ENCODE peak calls at places on chromosomes 2 and 18, in six cellular contexts. U, F, B, I, Z and Y are unnamed samples. For H3K36me3, the result is how much of the 10 kb centered on the place peaks cover.

GRCh38 chr2:148981350-148981749 is 57.1 kb upstream of the LYPD6B start:
- DNase-seq in B (no peak), I (no peak), Z (no peak), F (no peak), U (no peak), Y (no peak)

GRCh38 chr2:166413255-166413654 is 37.5 kb upstream of the SCN9A start:
- DNase-seq in U (no peak), I (no peak), B (no peak), Z (no peak), F (no peak), Y (no peak)

GRCh38 chr2:74391209-74391579 is 11.1 kb upstream of the DCTN1 start:
- DNase-seq in F (no peak), B (no peak), U (no peak), I (no peak), Z (peak), Y (no peak)

GRCh38 chr18:44841769-44842587 is 161.3 kb downstream of the SETBP1 start:
- DNase-seq in I (no peak), F (no peak), B (no peak), U (no peak), Z (no peak), Y (no peak)

GRCh38 chr2:174902491-174903242 is 102.5 kb downstream of the CHN1 start:
- DNase-seq in U (no peak), B (no peak), Z (no peak), F (no peak), I (no peak), Y (no peak)

GRCh38 chr2:68362069-68362468 is 3.0 kb upstream of the PLEK start:
- DNase-seq in I (peak), F (peak), U (peak), B (peak), Z (peak), Y (peak)

GRCh38 chr2:124163825-124164224 is 138.7 kb downstream of the CNTNAP5 start:
- DNase-seq in Z (no peak), I (no peak), F (no peak), B (no peak), U (no peak), Y (no peak)

GRCh38 chr2:37614061-37614802 is 57.2 kb downstream of the CDC42EP3 start:
- DNase-seq in U (no peak), F (no peak), B (no peak), I (no peak), Z (peak), Y (no peak)

GRCh38 chr2:49616800-49617199 is 462.5 kb upstream of the FSHR start:
- DNase-seq in F (no peak), U (no peak), B (no peak), I (no peak), Z (peak), Y (no peak)

GRCh38 chr2:119650971-119651370 is 28.0 kb upstream of the TMEM177 start:
- DNase-seq in I (no peak), F (no peak), U (no peak), B (no peak), Z (no peak), Y (no peak)

GRCh38 chr2:190809876-190810525 is 70.6 kb upstream of the GLS start:
- DNase-seq in B (no peak), F (no peak), I (no peak), U (peak), Z (peak), Y (no peak)

GRCh38 chr2:126802774-126803421 is 95.8 kb upstream of the TEX51 start:
- DNase-seq in F (no peak), I (no peak), B (no peak), U (peak), Z (no peak), Y (no peak)

GRCh38 chr2:235634435-235635152 is 140.8 kb downstream of the AGAP1 start:
- DNase-seq in Z (no peak), F (no peak), I (no peak), B (no peak), U (no peak), Y (no peak)

DNA sequence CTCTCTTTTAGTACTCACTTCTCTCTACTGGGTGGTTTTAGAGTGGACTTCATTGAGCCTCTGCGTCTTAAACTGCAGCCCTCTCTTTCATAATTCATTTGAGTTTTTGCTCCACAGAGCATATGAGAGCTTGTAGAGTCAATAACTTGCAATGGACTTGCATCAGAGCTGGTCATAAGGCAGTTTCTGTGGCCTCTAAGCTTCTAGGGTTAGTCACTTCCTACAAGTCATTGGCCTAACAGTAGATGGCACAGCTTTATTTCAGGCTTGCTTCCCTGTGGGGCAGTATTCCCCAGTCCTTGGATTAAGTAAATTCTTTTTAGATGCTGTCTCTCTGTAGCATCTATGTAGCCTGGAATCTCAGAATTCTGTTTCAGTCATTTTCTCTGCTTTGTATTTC is 1435.7 kb downstream of the LRP1B start:
- DNase-seq in I (no peak), B (no peak), F (no peak), U (no peak), Z (peak), Y (no peak)
- H3K36me3 ChIP-seq in I (under half), B (under half), F (under half), U (under half), Z (under half), Y (under half)

GRCh38 chr2:227471924-227472264 is at the start of gene AGFG1:
- DNase-seq in I (peak), B (peak), Z (peak), F (peak), U (peak), Y (peak)

GRCh38 chr2:227477291-227477690 is 5.3 kb downstream of the AGFG1 start:
- DNase-seq in B (no peak), I (no peak), F (no peak), Z (no peak), U (no peak), Y (no peak)

GRCh38 chr2:227474406-227474805 is 2.5 kb downstream of the AGFG1 start:
- DNase-seq in B (no peak), Z (no peak), F (no peak), I (no peak), U (no peak), Y (no peak)

GRCh38 chr2:227473019-227473461 is 1.1 kb downstream of the AGFG1 start:
- DNase-seq in Z (no peak), I (no peak), U (no peak), B (no peak), F (no peak), Y (no peak)

GRCh38 chr2:227472265-227473018 is 486 bp downstream of the AGFG1 start:
- DNase-seq in I (peak), F (peak), Z (peak), B (peak), U (peak), Y (peak)
- TF ChIP-seq CTCF in I (no peak), F (no peak), Z (no peak), B (no peak), U (no peak), Y (no peak)

DNA sequence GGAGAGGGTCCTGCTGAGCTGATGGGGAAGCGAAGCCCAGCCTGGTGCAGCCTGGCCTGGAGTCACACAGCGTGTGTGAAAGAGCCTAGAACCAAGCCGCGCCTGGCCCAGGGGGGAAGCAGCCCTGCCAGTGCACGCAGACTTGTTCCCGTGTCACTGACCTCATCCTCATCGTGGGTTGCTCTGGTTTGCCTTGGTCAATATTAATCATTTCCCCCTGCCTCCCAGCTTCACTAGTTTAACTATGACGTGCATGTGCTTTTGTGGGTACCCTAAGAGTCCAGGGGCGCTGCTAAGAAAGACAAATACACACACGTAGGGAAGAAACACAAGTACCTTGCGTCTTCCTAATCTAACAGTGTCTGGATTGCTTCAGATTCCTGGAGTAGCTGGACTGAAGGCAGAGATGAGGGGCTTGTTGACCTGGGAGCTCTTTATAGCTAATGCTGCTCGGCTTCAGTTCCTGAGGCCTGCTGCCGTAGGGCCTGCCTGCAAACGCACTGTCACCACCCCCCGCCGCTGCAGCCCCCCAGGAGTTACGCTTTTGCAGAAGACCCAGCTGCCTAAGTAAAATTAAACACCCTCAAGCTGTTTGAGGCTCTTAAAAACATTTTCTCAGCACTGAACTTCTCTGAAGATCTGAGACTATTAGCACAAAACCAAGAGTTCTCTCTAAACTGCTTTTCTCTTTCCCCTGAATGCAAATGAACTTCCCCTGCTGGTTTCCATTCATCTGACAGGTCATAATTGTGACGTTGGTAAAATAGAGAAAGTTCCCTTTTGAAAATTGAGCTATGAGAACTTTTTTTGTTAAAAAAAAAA is 159.2 kb downstream of the FAM210A start:
- DNase-seq in Z (peak), B (peak), F (peak), I (peak), U (peak), Y (peak)
- H3K4me3 ChIP-seq in Z (no peak), B (no peak), F (no peak), I (no peak), U (no peak), Y (peak)

GRCh38 chr2:17194083-17194482 is 324.2 kb downstream of the RAD51AP2 start:
- DNase-seq in U (no peak), F (no peak), I (no peak), Z (no peak), B (no peak), Y (no peak)

GRCh38 chr2:17195016-17195415 is 323.2 kb downstream of the RAD51AP2 start:
- DNase-seq in B (no peak), Z (no peak), F (no peak), I (no peak), U (no peak), Y (no peak)

GRCh38 chr2:17196380-17196779 is 321.9 kb downstream of the RAD51AP2 start:
- DNase-seq in U (no peak), I (no peak), F (no peak), B (no peak), Z (no peak), Y (no peak)

DNA sequence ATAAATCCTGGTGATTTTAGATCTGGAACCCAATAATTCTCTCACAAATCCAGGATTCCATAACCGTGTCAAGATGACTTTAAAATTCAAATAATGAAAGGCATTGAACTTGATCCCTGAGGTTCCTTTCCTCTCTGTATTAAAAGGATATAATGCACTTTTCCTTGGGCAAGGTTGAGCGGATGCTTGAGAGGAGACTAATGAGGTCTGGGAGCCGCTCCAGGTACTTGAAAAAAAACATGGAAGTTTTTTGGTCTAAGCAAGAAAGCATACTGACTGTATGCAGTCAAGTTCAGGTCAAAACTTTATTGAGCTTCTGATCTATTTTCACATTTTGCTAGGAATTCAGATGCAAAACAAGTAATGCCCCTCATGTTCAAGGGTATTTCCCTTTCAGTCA is 318.5 kb downstream of the RAD51AP2 start:
- DNase-seq in Z (no peak), B (no peak), I (no peak), U (no peak), F (no peak), Y (no peak)
- H3K36me3 ChIP-seq in Z (under half), B (under half), I (under half), U (under half), F (under half), Y (under half)

GRCh38 chr2:44965684-44966083 is 24.2 kb downstream of the SIX3 start:
- DNase-seq in Z (peak), I (no peak), U (no peak), B (no peak), F (no peak), Y (no peak)

GRCh38 chr2:44967056-44967455 is 25.6 kb downstream of the SIX3 start:
- DNase-seq in U (no peak), B (no peak), F (no peak), Z (no peak), I (no peak), Y (no peak)

GRCh38 chr2:44962176-44962695 is 20.7 kb downstream of the SIX3 start:
- DNase-seq in F (no peak), B (no peak), U (no peak), Z (no peak), I (no peak), Y (no peak)

GRCh38 chr2:44960871-44961270 is 19.4 kb downstream of the SIX3 start:
- DNase-seq in B (no peak), U (no peak), I (no peak), F (no peak), Z (no peak), Y (no peak)

GRCh38 chr2:44964704-44965343 is 23.3 kb downstream of the SIX3 start:
- DNase-seq in U (no peak), F (no peak), B (no peak), I (no peak), Z (no peak), Y (no peak)
- TF ChIP-seq CTCF in U (no peak), F (peak), B (no peak), I (no peak), Z (peak), Y (peak)

GRCh38 chr2:97992836-97993825 is 2.6 kb downstream of the TMEM131 start:
- DNase-seq in B (no peak), Z (peak), U (no peak), I (no peak), F (no peak), Y (no peak)
- H3K4me3 ChIP-seq in B (peak), Z (peak), U (no peak), I (no peak), F (no peak), Y (peak)

GRCh38 chr18:8813621-8814020 is 108.3 kb downstream of the MTCL1 start:
- DNase-seq in F (no peak), U (no peak), B (no peak), Z (no peak), I (no peak), Y (no peak)
- H3K36me3 ChIP-seq in F (under half), U (under half), B (under half), Z (under half), I (under half), Y (under half)

DNA sequence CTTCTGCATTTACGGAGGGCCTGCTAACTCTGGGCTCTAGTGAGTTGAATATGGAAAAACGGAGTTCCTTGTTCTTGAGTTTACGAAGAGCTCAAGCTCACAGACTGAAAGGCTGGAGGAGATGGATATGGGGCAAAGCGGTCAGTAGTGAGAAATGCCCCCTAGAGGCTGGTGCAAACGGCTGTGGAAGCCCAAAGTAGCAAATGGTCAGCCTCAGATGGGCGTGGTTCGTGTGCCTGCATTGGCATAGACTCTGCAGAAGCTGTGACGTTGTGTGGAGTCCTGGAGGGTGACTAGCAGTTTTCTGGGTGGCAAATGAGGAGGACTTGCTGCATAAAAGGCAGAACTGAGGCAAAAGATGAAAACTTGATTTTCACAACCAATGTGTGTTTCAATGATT is 93.6 kb upstream of the TWIST2 start:
- DNase-seq in B (no peak), I (no peak), Z (no peak), U (no peak), F (no peak), Y (no peak)
- TF ChIP-seq CTCF in B (no peak), I (no peak), Z (peak), U (no peak), F (no peak), Y (no peak)

GRCh38 chr2:130837175-130837810 is 579 bp downstream of the ARHGEF4 start:
- DNase-seq in Z (no peak), U (no peak), F (no peak), B (peak), I (peak), Y (no peak)

GRCh38 chr2:130835766-130836015 is 1.0 kb upstream of the ARHGEF4 start:
- DNase-seq in B (peak), Z (no peak), I (peak), F (no peak), U (no peak), Y (no peak)

GRCh38 chr2:130836501-130837174 is at the start of gene ARHGEF4:
- DNase-seq in I (peak), B (peak), U (peak), Z (peak), F (peak), Y (no peak)

GRCh38 chr2:130839011-130839780 is 2.5 kb downstream of the ARHGEF4 start:
- DNase-seq in U (no peak), I (peak), B (peak), F (no peak), Z (no peak), Y (no peak)

DNA sequence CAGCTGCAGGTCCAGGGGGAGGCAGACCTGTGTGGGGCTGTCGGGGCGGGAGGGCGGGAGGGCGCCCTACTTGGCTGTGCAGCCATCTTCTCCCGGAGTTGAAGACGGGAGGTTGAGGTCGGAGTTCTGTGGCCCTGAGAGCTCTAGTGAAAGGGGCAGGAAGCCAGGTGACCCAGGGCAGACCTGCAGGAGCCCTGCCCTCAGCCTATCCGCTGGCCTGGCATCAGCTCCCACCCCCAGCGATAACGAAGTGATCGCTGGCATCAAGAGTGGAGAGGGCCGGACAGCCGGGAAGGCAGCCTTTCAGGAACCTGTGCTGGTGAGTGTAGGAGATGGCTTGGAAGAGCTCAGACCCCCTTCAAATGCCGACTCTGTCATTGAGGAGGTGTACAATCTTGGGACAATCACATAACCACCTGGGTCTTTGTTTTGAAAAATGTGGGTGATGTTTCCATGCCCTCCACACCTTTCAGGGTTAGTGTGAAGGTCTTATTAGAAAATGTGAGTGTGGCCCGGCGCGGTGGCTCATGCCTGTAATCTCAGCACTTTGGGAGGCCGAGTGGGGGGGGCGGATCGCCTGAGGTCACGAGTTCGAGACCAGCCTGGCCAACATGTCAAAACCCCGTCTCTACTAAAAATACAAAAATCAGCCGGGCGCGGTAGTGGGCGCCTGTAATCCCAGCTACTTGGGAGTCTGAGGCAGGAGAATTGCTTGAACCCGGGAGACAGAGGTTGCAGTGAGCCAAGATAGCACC is 1.3 kb downstream of the ARHGEF4 start:
- DNase-seq in Z (no peak), F (peak), B (peak), U (no peak), I (peak), Y (no peak)
- H3K4me3 ChIP-seq in Z (peak), F (peak), B (no peak), U (no peak), I (no peak), Y (no peak)